ENCODE peak calls at places on chromosomes 6 and 20, in eight cellular contexts. Q is NCI-H1092; O is stimulated activated CD4-positive, alpha-beta T cell treated with anti-CD3 and anti-CD28 coated beads, Interleukin-15, amount 100 ng/mL, for 1 hour; F is activated gamma-delta T cell; G is non-pigmented ciliary epithelial cell; E is T-cell; H is GM12865; M is activated CD4-positive, alpha-beta T cell treated with anti-CD3 and anti-CD28 coated beads, Interleukin-2, amount 10 ng/mL, durations not matched to agents 7 days and 5 days. V is an unnamed sample.

GRCh38 chr20:13216533-13216932 is 4.5 kb upstream of the ISM1 start:
- DNase-seq in Q (no peak), O (no peak), F (no peak), G (no peak), E (no peak), H (no peak), M (no peak), V (no peak)

GRCh38 chr6:6519028-6519427 is 69.5 kb upstream of the LY86 start:
- DNase-seq in Q (no peak), O (no peak), F (no peak), G (no peak), E (no peak), H (no peak), M (no peak), V (no peak)

GRCh38 chr6:41226752-41227151 is 1.4 kb upstream of the TREML4 start:
- DNase-seq in Q (no peak), O (no peak), F (no peak), G (no peak), E (no peak), H (no peak), M (no peak), V (no peak)

GRCh38 chr6:35786810-35787209 is 6.0 kb downstream of the CLPSL1 start:
- DNase-seq in Q (no peak), O (no peak), F (no peak), G (no peak), E (no peak), H (no peak), M (no peak), V (no peak)

GRCh38 chr6:168002812-168003211 is 5.3 kb downstream of the KIF25 start:
- DNase-seq in Q (no peak), O (no peak), F (no peak), G (no peak), E (no peak), H (no peak), M (no peak), V (no peak)

GRCh38 chr6:10528170-10528981 is 7.2 kb downstream of the GCNT2 start:
- DNase-seq in Q (no peak), O (no peak), F (no peak), G (no peak), E (no peak), H (peak; percentile 81), M (peak; percentile 46), V (no peak)

GRCh38 chr20:31677553-31678260 is 40.0 kb downstream of the COX4I2 start:
- DNase-seq in Q (no peak), O (no peak), F (no peak), G (no peak), E (no peak), H (no peak), M (no peak), V (no peak)

GRCh38 chr20:3712279-3712873 is at the start of gene SIGLEC1:
- DNase-seq in Q (no peak), O (no peak), F (no peak), G (no peak), E (no peak), H (no peak), M (no peak), V (no peak)

GRCh38 chr6:21159465-21159864 is 434.1 kb upstream of the SOX4 start:
- DNase-seq in Q (no peak), O (no peak), F (no peak), G (no peak), E (no peak), H (peak; percentile 35), M (no peak), V (no peak)

GRCh38 chr20:22863881-22864280 is 171.2 kb upstream of the SSTR4 start:
- DNase-seq in Q (no peak), O (no peak), F (no peak), G (no peak), E (no peak), H (no peak), M (no peak), V (no peak)

GRCh38 chr6:35948725-35949124 is 27.8 kb upstream of the SRPK1 start:
- DNase-seq in Q (no peak), O (no peak), F (no peak), G (no peak), E (no peak), H (peak; percentile 19), M (no peak), V (no peak)

GRCh38 chr20:14644698-14645097 is 307.3 kb upstream of the FLRT3 start:
- DNase-seq in Q (no peak), O (no peak), F (no peak), G (no peak), E (no peak), H (no peak), M (no peak), V (no peak)

GRCh38 chr6:128112494-128112893 is 211.6 kb upstream of the THEMIS start:
- DNase-seq in Q (no peak), O (no peak), F (no peak), G (no peak), E (no peak), H (no peak), M (no peak), V (no peak)

GRCh38 chr6:155314773-155315515 is 660 bp upstream of the TFB1M start:
- DNase-seq in Q (peak; percentile 71), O (no peak), F (no peak), G (no peak), E (no peak), H (peak; percentile 93), M (peak; percentile 69), V (peak; percentile 21)

GRCh38 chr20:35757098-35757705 is 14.6 kb upstream of the PHF20 start:
- DNase-seq in Q (no peak), O (no peak), F (no peak), G (no peak), E (no peak), H (no peak), M (no peak), V (no peak)

GRCh38 chr6:156774872-156775405 is 2.2 kb upstream of the ARID1B start:
- DNase-seq in Q (no peak), O (no peak), F (no peak), G (no peak), E (no peak), H (no peak), M (no peak), V (no peak)

GRCh38 chr6:24932832-24933231 is 2.9 kb downstream of the RIPOR2 start:
- DNase-seq in Q (no peak), O (no peak), F (no peak), G (no peak), E (no peak), H (peak; percentile 77), M (no peak), V (no peak)

GRCh38 chr6:17305219-17306001 is 24.2 kb downstream of the RBM24 start:
- DNase-seq in Q (no peak), O (no peak), F (no peak), G (peak; percentile 49), E (no peak), H (no peak), M (no peak), V (no peak)

GRCh38 chr6:56851541-56852248 is 103.2 kb upstream of the BEND6 start:
- DNase-seq in Q (no peak), O (no peak), F (no peak), G (no peak), E (no peak), H (peak; percentile 96), M (peak; percentile 55), V (no peak)

GRCh38 chr6:33758807-33759206 is 12.1 kb upstream of the IP6K3 start:
- DNase-seq in Q (no peak), O (no peak), F (no peak), G (no peak), E (no peak), H (no peak), M (no peak), V (no peak)

GRCh38 chr6:16690244-16691142 is 70.8 kb downstream of the ATXN1 start:
- DNase-seq in Q (no peak), O (no peak), F (no peak), G (no peak), E (no peak), H (peak; percentile 72), M (no peak), V (no peak)

GRCh38 chr6:147390909-147391536 is 117.5 kb upstream of the SAMD5 start:
- DNase-seq in Q (no peak), O (no peak), F (no peak), G (no peak), E (no peak), H (peak; percentile 18), M (no peak), V (no peak)

GRCh38 chr20:20733943-20734342 is 21.5 kb upstream of the RALGAPA2 start:
- DNase-seq in Q (no peak), O (no peak), F (no peak), G (no peak), E (no peak), H (no peak), M (no peak), V (no peak)

GRCh38 chr20:11170565-11170964 is 496.8 kb upstream of the JAG1 start:
- DNase-seq in Q (no peak), O (no peak), F (no peak), G (no peak), E (no peak), H (no peak), M (no peak), V (no peak)

GRCh38 chr6:146884728-146885127 is 286.0 kb downstream of the ADGB start:
- DNase-seq in Q (no peak), O (no peak), F (no peak), G (no peak), E (no peak), H (no peak), M (no peak), V (no peak)

GRCh38 chr6:11918739-11919605 is 93.1 kb upstream of the HIVEP1 start:
- DNase-seq in Q (peak; percentile 18), O (no peak), F (no peak), G (no peak), E (no peak), H (no peak), M (no peak), V (no peak)

GRCh38 chr20:57960803-57961575 is 251.2 kb upstream of the PMEPA1 start:
- DNase-seq in Q (no peak), O (no peak), F (no peak), G (no peak), E (no peak), H (no peak), M (no peak), V (no peak)

GRCh38 chr6:62286470-62286843 is 432 bp upstream of the KHDRBS2 start:
- DNase-seq in Q (no peak), O (no peak), F (no peak), G (no peak), E (no peak), H (no peak), M (no peak), V (no peak)

GRCh38 chr6:157887892-157888291 is 64.8 kb downstream of the SNX9 start:
- DNase-seq in Q (no peak), O (no peak), F (no peak), G (no peak), E (no peak), H (no peak), M (no peak), V (no peak)

GRCh38 chr20:63846128-63846771 is 15.0 kb upstream of the ABHD16B start:
- DNase-seq in Q (no peak), O (no peak), F (no peak), G (no peak), E (no peak), H (no peak), M (no peak), V (no peak)

GRCh38 chr6:154878866-154879491 is 116.1 kb upstream of the TIAM2 start:
- DNase-seq in Q (no peak), O (no peak), F (no peak), G (no peak), E (no peak), H (no peak), M (no peak), V (no peak)

GRCh38 chr6:95687839-95688238 is 110.5 kb downstream of the MANEA start:
- DNase-seq in Q (no peak), O (no peak), F (no peak), G (no peak), E (no peak), H (no peak), M (no peak), V (no peak)

GRCh38 chr6:154479388-154480143 is 30.9 kb downstream of the CNKSR3 start:
- DNase-seq in Q (no peak), O (no peak), F (no peak), G (no peak), E (no peak), H (no peak), M (no peak), V (no peak)

GRCh38 chr6:108707328-108707976 is 140.8 kb upstream of the ARMC2 start:
- DNase-seq in Q (peak; percentile 22), O (no peak), F (no peak), G (no peak), E (no peak), H (no peak), M (no peak), V (no peak)